ENCODE peak calls at places on chromosomes 3 and 15, in six cellular contexts. L is astrocyte of the hippocampus, G is WTC11, Y is NCI-H82, P is heart left ventricle, S is ecto neural progenitor cell. B is an unnamed sample.
A peak's percentile ranks its signal among the peaks of the same experiment; 100 is the strongest.

GRCh38 chr15:82307714-82308081 is 41.6 kb downstream of the GOLGA6L10 start:
- DNase-seq in L (no peak), G (no peak), Y (no peak), P (no peak), S (no peak), B (no peak)

GRCh38 chr3:17551333-17551732 is 191.1 kb downstream of the TBC1D5 start:
- DNase-seq in L (no peak), G (no peak), Y (peak; percentile 45), P (no peak), S (no peak), B (no peak)

GRCh38 chr15:68112711-68113110 is 58.6 kb downstream of the PIAS1 start:
- DNase-seq in L (no peak), G (no peak), Y (no peak), P (no peak), S (no peak), B (no peak)

GRCh38 chr15:85860394-85861161 is 65.9 kb upstream of the KLHL25 start:
- DNase-seq in L (no peak), G (no peak), Y (no peak), P (no peak), S (no peak), B (no peak)

GRCh38 chr3:58334013-58334321 is 1.3 kb downstream of the PXK start:
- DNase-seq in L (no peak), G (no peak), Y (no peak), P (no peak), S (no peak), B (no peak)

GRCh38 chr3:193853511-193854219 is 260.7 kb downstream of the OPA1 start:
- DNase-seq in L (peak; percentile 42), G (no peak), Y (no peak), P (no peak), S (no peak), B (no peak)

GRCh38 chr15:98843844-98844243 is 163.7 kb downstream of the PGPEP1L start:
- DNase-seq in L (no peak), G (no peak), Y (no peak), P (no peak), S (no peak), B (no peak)

GRCh38 chr3:126527006-126527405 is 3.1 kb downstream of the CHST13 start:
- DNase-seq in L (no peak), G (no peak), Y (no peak), P (peak; percentile 26), S (no peak), B (no peak)

GRCh38 chr15:89335289-89336041 is 841 bp upstream of the POLG start:
- DNase-seq in L (no peak), G (peak; percentile 53), Y (peak; percentile 87), P (peak; percentile 63), S (no peak), B (no peak)

GRCh38 chr3:109224333-109224732 is 87.8 kb downstream of the C3orf85 start:
- DNase-seq in L (peak; percentile 12), G (peak; percentile 77), Y (peak; percentile 74), P (no peak), S (peak; percentile 42), B (no peak)

GRCh38 chr3:120506828-120507774 is 56.3 kb upstream of the FSTL1 start:
- DNase-seq in L (peak; percentile 58), G (peak; percentile 39), Y (peak; percentile 74), P (no peak), S (no peak), B (no peak)

GRCh38 chr3:16448691-16449090 is 64.8 kb downstream of the RFTN1 start:
- DNase-seq in L (peak; percentile 94), G (no peak), Y (peak; percentile 32), P (peak; percentile 73), S (no peak), B (peak; percentile 77)

GRCh38 chr3:169430687-169431404 is 232.7 kb downstream of the MECOM start:
- DNase-seq in L (peak; percentile 6), G (no peak), Y (no peak), P (no peak), S (no peak), B (no peak)

GRCh38 chr15:40511472-40512133 is 40.8 kb downstream of the CHST14 start:
- DNase-seq in L (peak; percentile 59), G (peak; percentile 84), Y (no peak), P (peak; percentile 92), S (peak; percentile 75), B (no peak)

GRCh38 chr15:35383511-35383910 is 162.5 kb downstream of the DPH6 start:
- DNase-seq in L (no peak), G (no peak), Y (no peak), P (no peak), S (no peak), B (no peak)

GRCh38 chr3:42159706-42160472 is 68.7 kb downstream of the TRAK1 start:
- DNase-seq in L (no peak), G (peak; percentile 86), Y (peak; percentile 55), P (peak; percentile 72), S (peak; percentile 85), B (no peak)

GRCh38 chr15:78024141-78024567 is 53.4 kb downstream of the TBC1D2B start:
- DNase-seq in L (no peak), G (no peak), Y (no peak), P (peak; percentile 73), S (no peak), B (peak; percentile 97)

GRCh38 chr3:115930922-115931321 is 307.6 kb downstream of the GAP43 start:
- DNase-seq in L (no peak), G (no peak), Y (no peak), P (no peak), S (no peak), B (no peak)

GRCh38 chr3:81823882-81824395 is 62.5 kb upstream of the GBE1 start:
- DNase-seq in L (peak; percentile 2), G (no peak), Y (peak; percentile 30), P (no peak), S (no peak), B (no peak)

GRCh38 chr3:13879946-13880810 is at the start of gene WNT7A:
- DNase-seq in L (peak; percentile 64), G (peak; percentile 68), Y (peak; percentile 51), P (no peak), S (peak; percentile 83), B (no peak)

GRCh38 chr15:31974855-31975421 is 55.4 kb upstream of the CHRNA7 start:
- DNase-seq in L (peak; percentile 66), G (peak; percentile 62), Y (peak; percentile 95), P (no peak), S (peak; percentile 69), B (no peak)

GRCh38 chr3:171788546-171789351 is 21.5 kb downstream of the PLD1 start:
- DNase-seq in L (no peak), G (no peak), Y (peak; percentile 16), P (no peak), S (no peak), B (no peak)